ENCODE peak calls at places on chromosomes 13 and 19, in nine cellular contexts. Y is OCI-LY7, E is prostate gland, W is endothelial cell of umbilical vein, D is endothelial cell, M is psoas muscle, X is AG10803, V is esophagus squamous epithelium, P is upper lobe of right lung. J is an unnamed sample.

GRCh38 chr13:59276436-59276835 is 887.3 kb downstream of the DIAPH3 start:
- DNase-seq in Y (no peak), E (no peak), W (peak; percentile 36), D (no peak), M (no peak), X (no peak), V (no peak), P (no peak), J (no peak)

GRCh38 chr13:51003642-51004041 is 94.1 kb downstream of the RNASEH2B start:
- DNase-seq in Y (no peak), E (no peak), W (no peak), D (no peak), M (no peak), X (no peak), V (no peak), P (no peak), J (no peak)

GRCh38 chr13:50677687-50678463 is 165.6 kb downstream of the DLEU7 start:
- DNase-seq in Y (no peak), E (no peak), W (no peak), D (no peak), M (no peak), X (peak; percentile 40), V (no peak), P (no peak), J (no peak)

GRCh38 chr13:50787316-50788195 is 55.9 kb downstream of the DLEU7 start:
- DNase-seq in Y (no peak), E (no peak), W (no peak), D (no peak), M (no peak), X (no peak), V (no peak), P (no peak), J (no peak)

GRCh38 chr19:10107254-10107653 is 1.1 kb downstream of the PPAN start:
- DNase-seq in Y (no peak), E (no peak), W (no peak), D (no peak), M (no peak), X (no peak), V (no peak), P (no peak), J (peak; percentile 12)

GRCh38 chr13:110435331-110435730 is 126.2 kb downstream of the RAB20 start:
- DNase-seq in Y (no peak), E (no peak), W (no peak), D (no peak), M (no peak), X (no peak), V (no peak), P (no peak), J (no peak)

GRCh38 chr19:10896851-10897526 is 25.6 kb downstream of the CARM1 start:
- DNase-seq in Y (peak; percentile 55), E (peak; percentile 71), W (no peak), D (no peak), M (no peak), X (no peak), V (no peak), P (no peak), J (no peak)

GRCh38 chr13:79483302-79483701 is 2.3 kb downstream of the NDFIP2 start:
- DNase-seq in Y (no peak), E (no peak), W (no peak), D (no peak), M (no peak), X (peak; percentile 94), V (no peak), P (no peak), J (no peak)

GRCh38 chr19:19402656-19403372 is 2.7 kb upstream of the GATAD2A start:
- DNase-seq in Y (no peak), E (no peak), W (no peak), D (no peak), M (no peak), X (peak; percentile 72), V (no peak), P (no peak), J (no peak)

GRCh38 chr19:41657157-41657556 is 30.3 kb upstream of the CEACAM4 start:
- DNase-seq in Y (no peak), E (no peak), W (no peak), D (no peak), M (no peak), X (no peak), V (no peak), P (peak; percentile 53), J (no peak)

GRCh38 chr19:55600336-55601028 is 394 bp downstream of the ZNF524 start:
- DNase-seq in Y (peak; percentile 93), E (no peak), W (peak; percentile 72), D (peak; percentile 85), M (no peak), X (no peak), V (peak; percentile 67), P (no peak), J (no peak)

GRCh38 chr19:4472174-4472974 is at the start of gene HDGFL2:
- DNase-seq in Y (no peak), E (no peak), W (no peak), D (no peak), M (peak; percentile 18), X (no peak), V (no peak), P (no peak), J (no peak)

GRCh38 chr19:17686592-17687042 is 1.5 kb downstream of the UNC13A start:
- DNase-seq in Y (no peak), E (no peak), W (no peak), D (peak; percentile 56), M (peak; percentile 40), X (no peak), V (no peak), P (no peak), J (no peak)

GRCh38 chr13:103878891-103879605 is 812.8 kb upstream of the SLC10A2 start:
- DNase-seq in Y (no peak), E (no peak), W (no peak), D (no peak), M (no peak), X (no peak), V (no peak), P (no peak), J (no peak)

GRCh38 chr13:28954810-28955209 is 134.7 kb downstream of the MTUS2 start:
- DNase-seq in Y (no peak), E (no peak), W (no peak), D (no peak), M (no peak), X (no peak), V (no peak), P (no peak), J (no peak)

GRCh38 chr19:628168-628567 is 5.2 kb downstream of the POLRMT start:
- DNase-seq in Y (no peak), E (no peak), W (no peak), D (no peak), M (no peak), X (no peak), V (no peak), P (no peak), J (no peak)

GRCh38 chr13:79767126-79767525 is 286.2 kb downstream of the NDFIP2 start:
- DNase-seq in Y (no peak), E (no peak), W (peak; percentile 73), D (no peak), M (no peak), X (peak; percentile 39), V (no peak), P (no peak), J (no peak)

DNA sequence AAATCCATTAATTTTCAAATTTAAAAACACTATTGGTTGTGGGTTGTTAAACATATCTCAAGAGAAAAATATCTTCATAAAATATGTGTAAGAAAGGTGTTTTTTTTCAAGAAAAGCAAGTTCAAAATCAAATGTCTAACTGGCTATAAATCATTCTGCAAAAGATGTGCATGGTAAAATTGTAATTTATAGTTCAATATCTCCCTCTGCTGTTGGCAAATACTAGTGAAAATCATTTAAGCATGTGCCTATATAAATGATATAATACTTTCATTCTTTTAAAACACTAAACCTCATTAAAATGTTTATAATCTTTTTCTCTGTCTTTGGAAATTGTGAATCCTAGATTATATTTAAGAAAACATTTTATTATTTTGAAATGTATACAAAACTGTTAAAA is 17.2 kb upstream of the SLITRK6 start:
- DNase-seq in Y (no peak), E (no peak), W (no peak), D (no peak), M (no peak), X (no peak), V (no peak), P (no peak), J (no peak)
- TF ChIP-seq CTCF in Y (peak; percentile 59), E (no peak), W (no peak), D (no peak), M (no peak), X (no peak), V (no peak), P (no peak), J (no peak)

GRCh38 chr19:35556846-35557538 is 6.5 kb downstream of the ATP4A start:
- DNase-seq in Y (no peak), E (no peak), W (no peak), D (no peak), M (no peak), X (no peak), V (no peak), P (no peak), J (no peak)
- TF ChIP-seq CTCF in Y (no peak), E (no peak), W (no peak), D (no peak), M (no peak), X (no peak), V (no peak), P (no peak), J (no peak)

DNA sequence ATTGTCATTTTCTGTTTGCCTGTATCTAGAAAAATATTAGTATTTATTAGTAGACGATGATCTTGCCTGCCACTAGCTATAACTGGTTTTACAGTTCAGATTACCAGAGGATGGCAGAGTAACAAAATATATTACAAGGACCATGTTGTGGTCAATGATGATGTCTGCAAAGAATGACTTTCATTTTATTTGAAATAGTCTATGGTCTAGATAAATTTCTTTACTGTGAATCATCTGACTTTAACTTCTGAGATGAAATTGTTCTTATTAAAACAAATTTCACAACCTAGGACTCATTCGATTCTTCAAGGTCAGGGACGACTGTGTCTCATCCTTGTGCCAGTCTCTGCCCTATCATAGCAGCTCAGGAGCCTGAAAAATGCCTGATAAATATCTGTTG is 637.8 kb upstream of the KLF12 start:
- DNase-seq in Y (no peak), E (no peak), W (no peak), D (no peak), M (no peak), X (peak; percentile 89), V (no peak), P (no peak), J (no peak)
- TF ChIP-seq CTCF in Y (no peak), E (no peak), W (no peak), D (no peak), M (no peak), X (no peak), V (no peak), P (no peak), J (no peak)

GRCh38 chr13:21948781-21949474 is 278.1 kb downstream of the FGF9 start:
- DNase-seq in Y (no peak), E (no peak), W (no peak), D (no peak), M (no peak), X (no peak), V (no peak), P (no peak), J (no peak)
- TF ChIP-seq CTCF in Y (no peak), E (no peak), W (no peak), D (no peak), M (no peak), X (no peak), V (no peak), P (no peak), J (no peak)

GRCh38 chr19:29793116-29793727 is 18.6 kb upstream of the CCNE1 start:
- DNase-seq in Y (no peak), E (no peak), W (no peak), D (no peak), M (no peak), X (no peak), V (no peak), P (no peak), J (no peak)
- TF ChIP-seq CTCF in Y (no peak), E (no peak), W (no peak), D (no peak), M (no peak), X (no peak), V (no peak), P (no peak), J (no peak)